ENCODE peak calls at places on chromosomes 12 and 14, in six cellular contexts. F is fibroblast of lung; W is GM12878; O is fibroblast of pulmonary artery; Z is left ventricle myocardium inferior; L is CD8-positive, alpha-beta memory T cell. C is an unnamed sample.

GRCh38 chr14:81449114-81449513 is 49.0 kb upstream of the STON2 start:
- DNase-seq in F (peak; percentile 27), W (no peak), O (no peak), Z (peak; percentile 31), L (no peak), C (no peak)

GRCh38 chr14:96091149-96091693 is 52.1 kb downstream of the C14orf132 start:
- DNase-seq in F (no peak), W (no peak), O (no peak), Z (no peak), L (no peak), C (no peak)

GRCh38 chr12:121530600-121531355 is 50.0 kb downstream of the KDM2B start:
- DNase-seq in F (peak; percentile 80), W (no peak), O (peak; percentile 93), Z (peak; percentile 78), L (peak; percentile 65), C (peak; percentile 76)

GRCh38 chr12:15584366-15585041 is 204.7 kb downstream of the EPS8 start:
- DNase-seq in F (peak; percentile 90), W (no peak), O (peak; percentile 89), Z (no peak), L (no peak), C (peak; percentile 56)

GRCh38 chr12:116116650-116117424 is 160.7 kb downstream of the MED13L start:
- DNase-seq in F (no peak), W (no peak), O (no peak), Z (no peak), L (no peak), C (no peak)

GRCh38 chr14:70188608-70189540 is at the start of gene SLC8A3:
- DNase-seq in F (peak; percentile 42), W (no peak), O (peak; percentile 33), Z (no peak), L (no peak), C (no peak)

GRCh38 chr12:92107094-92107493 is 38.6 kb downstream of the BTG1 start:
- DNase-seq in F (no peak), W (no peak), O (no peak), Z (no peak), L (no peak), C (no peak)

GRCh38 chr12:92739099-92739498 is 36.3 kb downstream of the PLEKHG7 start:
- DNase-seq in F (no peak), W (no peak), O (peak; percentile 29), Z (no peak), L (no peak), C (no peak)

GRCh38 chr12:113874999-113875561 is 91.0 kb downstream of the RBM19 start:
- DNase-seq in F (peak; percentile 75), W (no peak), O (peak; percentile 79), Z (no peak), L (no peak), C (no peak)

GRCh38 chr14:61586539-61587396 is 108.5 kb upstream of the HIF1A start:
- DNase-seq in F (peak; percentile 73), W (no peak), O (peak; percentile 48), Z (no peak), L (no peak), C (no peak)

GRCh38 chr14:96516351-96516750 is 14.2 kb downstream of the PAPOLA start:
- DNase-seq in F (no peak), W (no peak), O (no peak), Z (no peak), L (no peak), C (no peak)

GRCh38 chr14:58713677-58714076 is 75.9 kb downstream of the DACT1 start:
- DNase-seq in F (peak; percentile 36), W (no peak), O (no peak), Z (no peak), L (no peak), C (no peak)

GRCh38 chr14:100417466-100417865 is 94.3 kb downstream of the SLC25A47 start:
- DNase-seq in F (peak; percentile 92), W (no peak), O (peak; percentile 91), Z (no peak), L (no peak), C (no peak)

GRCh38 chr12:124491856-124492420 is 75.5 kb downstream of the NCOR2 start:
- DNase-seq in F (no peak), W (no peak), O (no peak), Z (no peak), L (no peak), C (no peak)

GRCh38 chr12:26608273-26608672 is 224.7 kb downstream of the ITPR2 start:
- DNase-seq in F (no peak), W (no peak), O (no peak), Z (no peak), L (no peak), C (no peak)

GRCh38 chr12:106246891-106247730 is 709 bp downstream of the CKAP4 start:
- DNase-seq in F (peak; percentile 57), W (no peak), O (peak; percentile 68), Z (peak; percentile 74), L (peak; percentile 56), C (no peak)
- H3K4me3 ChIP-seq in F (peak overlapping the region; percentile 92), W (peak overlapping the region; percentile 95), O (peak overlapping the region; percentile 85), Z (peak overlapping the region; percentile 93), L (peak overlapping the region; percentile 58), C (peak overlapping the region; percentile 91)

GRCh38 chr14:104086661-104087461 is 1.4 kb downstream of the ASPG start:
- DNase-seq in F (no peak), W (no peak), O (no peak), Z (peak; percentile 51), L (no peak), C (no peak)

GRCh38 chr14:104084251-104085002 is 1.1 kb upstream of the ASPG start:
- DNase-seq in F (no peak), W (no peak), O (peak; percentile 28), Z (no peak), L (no peak), C (no peak)

GRCh38 chr14:104085889-104086201 is 345 bp downstream of the ASPG start:
- DNase-seq in F (no peak), W (no peak), O (no peak), Z (no peak), L (no peak), C (no peak)

GRCh38 chr14:104086210-104086660 is 735 bp downstream of the ASPG start:
- DNase-seq in F (no peak), W (no peak), O (no peak), Z (peak; percentile 7), L (no peak), C (no peak)

DNA sequence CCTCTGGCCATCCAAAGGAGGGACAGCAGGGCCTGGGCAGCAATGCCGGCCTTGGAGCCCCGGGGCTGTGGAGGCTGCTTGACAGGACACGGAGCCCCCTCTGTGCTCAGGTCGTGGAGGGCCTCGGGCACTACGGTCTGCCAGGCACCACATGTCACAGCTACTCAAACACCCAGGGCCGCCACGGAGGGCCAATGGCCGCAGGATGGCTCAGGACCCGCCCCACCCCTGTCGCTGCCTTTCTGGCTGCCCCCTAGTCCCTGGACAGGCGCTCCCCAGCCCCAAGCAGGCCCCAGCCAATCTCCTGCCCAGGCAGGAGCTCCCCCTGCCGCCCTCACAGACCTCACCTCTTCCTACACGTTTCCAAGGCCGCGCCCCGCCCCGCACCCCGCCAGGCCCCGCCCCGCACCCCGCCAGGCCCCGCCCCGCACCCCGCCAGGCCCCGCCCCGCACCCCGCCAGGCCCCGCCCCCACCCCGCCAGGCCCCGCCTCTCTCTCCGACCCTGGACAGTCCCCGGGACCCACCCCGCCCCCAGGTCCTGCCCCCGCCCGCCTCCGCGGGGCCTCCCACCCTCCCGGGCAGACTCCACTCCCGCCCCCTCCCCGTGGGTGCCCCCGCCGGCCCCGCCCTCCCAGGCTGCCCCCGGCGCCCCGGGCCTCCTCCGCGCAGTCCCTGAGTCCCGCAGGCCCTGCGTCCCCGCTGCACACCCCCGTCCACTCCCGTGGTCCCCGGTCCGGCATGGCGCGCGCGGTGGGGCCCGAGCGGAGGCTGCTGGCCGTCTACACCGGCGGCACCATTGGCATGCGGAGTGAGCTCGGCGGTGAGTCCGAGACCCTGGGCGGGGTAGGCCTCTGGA is at the start of gene ASPG:
- DNase-seq in F (no peak), W (no peak), O (no peak), Z (peak; percentile 37), L (no peak), C (no peak)
- H3K4me3 ChIP-seq in F (no peak within 1 kb of the TSS), W (no peak within 1 kb of the TSS), O (no peak within 1 kb of the TSS), Z (peak within 1 kb of the TSS; percentile 65), L (no peak within 1 kb of the TSS), C (no peak within 1 kb of the TSS)

GRCh38 chr12:4645023-4645422 is 3.8 kb downstream of the AKAP3 start:
- DNase-seq in F (no peak), W (no peak), O (no peak), Z (no peak), L (no peak), C (no peak)

GRCh38 chr12:4648499-4649357 is at the start of the genes AKAP3 and NDUFA9:
- DNase-seq in F (peak; percentile 89), W (peak; percentile 64), O (peak; percentile 89), Z (peak; percentile 80), L (peak; percentile 76), C (peak; percentile 68)

GRCh38 chr12:4643747-4644146 is 5.1 kb downstream of the AKAP3 start:
- DNase-seq in F (no peak), W (peak; percentile 17), O (no peak), Z (no peak), L (no peak), C (peak; percentile 51)

GRCh38 chr12:4649358-4649661 is 396 bp downstream of the NDUFA9 start:
- DNase-seq in F (no peak), W (no peak), O (no peak), Z (no peak), L (no peak), C (no peak)

GRCh38 chr12:4648099-4648498 is 752 bp downstream of the AKAP3 start:
- DNase-seq in F (peak; percentile 13), W (no peak), O (peak; percentile 11), Z (no peak), L (no peak), C (no peak)
- H3K4me3 ChIP-seq in F (peak overlapping the region; percentile 97), W (peak overlapping the region; percentile 92), O (peak overlapping the region; percentile 93), Z (peak overlapping the region; percentile 90), L (peak overlapping the region; percentile 92), C (peak overlapping the region; percentile 98)

GRCh38 chr12:52236386-52237050 is 3.5 kb downstream of the KRT7 start:
- DNase-seq in F (no peak), W (no peak), O (no peak), Z (no peak), L (no peak), C (no peak)

GRCh38 chr12:52234226-52234810 is 1.3 kb downstream of the KRT7 start:
- DNase-seq in F (no peak), W (no peak), O (no peak), Z (no peak), L (no peak), C (no peak)

GRCh38 chr12:52235822-52236291 is 2.8 kb downstream of the KRT7 start:
- DNase-seq in F (no peak), W (no peak), O (no peak), Z (no peak), L (no peak), C (no peak)

GRCh38 chr12:52233462-52234141 is 559 bp downstream of the KRT7 start:
- DNase-seq in F (no peak), W (no peak), O (no peak), Z (no peak), L (no peak), C (no peak)

DNA sequence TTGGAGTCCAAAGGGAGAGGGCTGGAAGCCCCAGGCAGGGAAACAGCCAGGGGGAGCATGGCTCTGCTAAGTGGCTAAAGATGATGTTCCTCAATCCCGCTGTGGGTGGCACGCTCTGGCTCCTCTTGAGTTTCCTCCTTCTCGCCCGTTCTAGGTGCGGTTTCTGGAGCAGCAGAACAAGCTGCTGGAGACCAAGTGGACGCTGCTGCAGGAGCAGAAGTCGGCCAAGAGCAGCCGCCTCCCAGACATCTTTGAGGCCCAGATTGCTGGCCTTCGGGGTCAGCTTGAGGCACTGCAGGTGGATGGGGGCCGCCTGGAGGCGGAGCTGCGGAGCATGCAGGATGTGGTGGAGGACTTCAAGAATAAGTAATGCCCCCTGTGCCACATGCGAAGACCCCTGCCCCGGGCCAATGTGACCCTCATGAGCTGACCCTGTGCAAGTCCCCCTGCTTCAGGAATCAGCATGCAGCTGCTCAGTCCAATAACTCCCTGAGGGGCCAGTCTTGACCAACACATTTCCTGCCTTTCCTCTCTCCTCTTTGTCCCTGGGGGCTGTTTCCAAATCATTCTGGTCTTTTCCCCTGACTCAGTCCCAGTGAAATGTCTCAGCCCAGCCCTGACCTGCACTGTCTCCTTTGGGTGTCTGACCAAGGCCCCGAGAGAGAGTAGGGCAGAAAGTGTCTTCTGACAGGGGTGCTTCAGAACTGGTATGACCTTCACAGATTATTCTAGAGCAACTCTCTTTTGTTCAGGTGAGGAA is 2.1 kb downstream of the KRT7 start:
- DNase-seq in F (no peak), W (no peak), O (peak; percentile 56), Z (no peak), L (no peak), C (no peak)
- H3K4me3 ChIP-seq in F (no peak overlapping the region), W (no peak overlapping the region), O (no peak overlapping the region), Z (no peak overlapping the region), L (no peak overlapping the region), C (no peak overlapping the region)